ENCODE peak calls at places on chromosomes 13 and 19, in six cellular contexts. T is tibial nerve, S is heart left ventricle, H is PC-3, L is body of pancreas, O is osteoblast. F is an unnamed sample. For H3K4me1, the result is how much of the 10 kb centered on the place peaks cover.

GRCh38 chr13:98390086-98390697 is 186.7 kb downstream of the STK24 start:
- DNase-seq in T (no peak), S (no peak), H (no peak), L (no peak), O (no peak), F (no peak)

GRCh38 chr19:4519521-4520277 is 1.4 kb upstream of the PLIN4 start:
- DNase-seq in T (no peak), S (no peak), H (no peak), L (no peak), O (peak), F (no peak)

GRCh38 chr13:22793598-22794134 is 387.1 kb upstream of the SGCG start:
- DNase-seq in T (no peak), S (no peak), H (no peak), L (no peak), O (no peak), F (no peak)

GRCh38 chr19:19580417-19580816 is 38.1 kb downstream of the PBX4 start:
- DNase-seq in T (no peak), S (no peak), H (no peak), L (no peak), O (no peak), F (no peak)

GRCh38 chr13:47546265-47546962 is 454.7 kb downstream of the SUCLA2 start:
- DNase-seq in T (no peak), S (no peak), H (no peak), L (no peak), O (no peak), F (no peak)

GRCh38 chr13:93328943-93329342 is 102.3 kb downstream of the GPC6 start:
- DNase-seq in T (no peak), S (no peak), H (no peak), L (no peak), O (no peak), F (no peak)

GRCh38 chr13:35618565-35619083 is 142.1 kb upstream of the MAB21L1 start:
- DNase-seq in T (no peak), S (no peak), H (no peak), L (no peak), O (no peak), F (no peak)

GRCh38 chr13:26664286-26664685 is 96.3 kb downstream of the GPR12 start:
- DNase-seq in T (no peak), S (no peak), H (no peak), L (no peak), O (no peak), F (no peak)

GRCh38 chr13:63107163-63107935 is 1691.7 kb upstream of the PCDH20 start:
- DNase-seq in T (no peak), S (no peak), H (peak), L (no peak), O (no peak), F (no peak)

GRCh38 chr19:48896191-48896720 is 2.3 kb downstream of the TULP2 start:
- DNase-seq in T (peak), S (peak), H (no peak), L (peak), O (no peak), F (peak)

GRCh38 chr19:42436006-42436405 is 6.7 kb downstream of the CXCL17 start:
- DNase-seq in T (peak), S (no peak), H (no peak), L (no peak), O (no peak), F (no peak)

GRCh38 chr13:21672811-21673591 is 2.1 kb downstream of the FGF9 start:
- DNase-seq in T (no peak), S (no peak), H (no peak), L (no peak), O (peak), F (no peak)

GRCh38 chr19:14158276-14159023 is 22.1 kb upstream of the ASF1B start:
- DNase-seq in T (no peak), S (no peak), H (no peak), L (no peak), O (peak), F (no peak)

GRCh38 chr13:98937911-98938381 is 39.9 kb downstream of the DOCK9 start:
- DNase-seq in T (no peak), S (no peak), H (no peak), L (no peak), O (no peak), F (no peak)

GRCh38 chr19:38037151-38037611 is 130.2 kb downstream of the SIPA1L3 start:
- DNase-seq in T (no peak), S (no peak), H (no peak), L (no peak), O (no peak), F (no peak)

GRCh38 chr19:29483641-29483920 is 42.2 kb upstream of the VSTM2B start:
- DNase-seq in T (no peak), S (no peak), H (no peak), L (no peak), O (no peak), F (no peak)

GRCh38 chr13:30276178-30276577 is 31.2 kb downstream of the KATNAL1 start:
- DNase-seq in T (no peak), S (no peak), H (no peak), L (no peak), O (no peak), F (no peak)

GRCh38 chr19:38551450-38551813 is 66.3 kb downstream of the MAP4K1 start:
- DNase-seq in T (no peak), S (no peak), H (no peak), L (no peak), O (no peak), F (no peak)

DNA sequence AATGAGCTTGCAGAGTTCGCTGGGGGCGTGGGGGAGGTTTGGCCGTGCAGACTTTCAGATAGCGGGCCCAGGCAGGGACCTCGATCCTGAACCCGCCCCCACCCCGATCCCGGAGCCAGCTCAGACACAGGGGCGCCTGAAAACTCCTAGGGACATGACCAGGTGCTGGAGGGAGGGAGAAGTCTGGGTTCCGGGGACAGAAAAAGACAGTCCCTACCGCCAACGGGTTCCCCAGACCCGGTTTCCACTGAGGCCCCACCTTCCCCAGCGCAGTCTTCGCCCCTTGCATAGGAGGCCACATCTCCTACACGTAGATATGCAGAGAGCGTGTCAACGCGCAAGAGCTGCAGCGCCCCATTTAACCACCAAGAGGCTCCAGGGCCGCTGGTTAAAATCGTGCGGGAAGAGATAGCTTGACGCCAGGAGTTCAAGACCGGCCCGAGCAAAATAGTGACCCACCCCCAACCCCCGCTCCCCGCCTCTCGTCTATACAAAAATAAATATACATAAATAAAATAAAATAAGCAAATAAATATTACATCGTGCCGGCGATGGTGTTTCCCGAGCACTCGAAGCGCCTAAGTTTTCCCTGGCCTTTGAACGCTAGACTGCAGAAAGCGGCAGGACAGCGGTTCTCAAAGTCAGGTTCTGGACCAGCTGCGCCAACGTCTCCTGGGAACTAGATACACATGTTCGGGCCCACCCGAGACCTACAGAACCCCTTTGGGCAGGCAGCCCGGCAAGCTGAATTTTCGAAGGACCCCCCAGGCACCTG is 8.3 kb downstream of the CCDC8 start:
- DNase-seq in T (no peak), S (peak), H (peak), L (peak), O (no peak), F (no peak)
- TF ChIP-seq CTCF in T (no peak), S (no peak), H (no peak), L (peak), O (no peak), F (no peak)

GRCh38 chr13:49811527-49811908 is 19.0 kb upstream of the KPNA3 start:
- DNase-seq in T (no peak), S (no peak), H (no peak), L (no peak), O (no peak), F (no peak)
- H3K4me1 ChIP-seq in T (under half), S (under half), H (under half), L (under half), O (under half), F (under half)

GRCh38 chr19:55249841-55250240 is 9.0 kb downstream of the PPP6R1 start:
- DNase-seq in T (no peak), S (peak), H (no peak), L (no peak), O (peak), F (no peak)

GRCh38 chr19:55248166-55248675 is 10.6 kb downstream of the PPP6R1 start:
- DNase-seq in T (no peak), S (peak), H (no peak), L (no peak), O (peak), F (no peak)

GRCh38 chr19:55246462-55247451 is 12.1 kb downstream of the PPP6R1 start:
- DNase-seq in T (no peak), S (peak), H (no peak), L (no peak), O (peak), F (no peak)

GRCh38 chr19:55248704-55249103 is 10.1 kb downstream of the PPP6R1 start:
- DNase-seq in T (no peak), S (peak), H (no peak), L (no peak), O (peak), F (no peak)

GRCh38 chr19:55247621-55248099 is 11.2 kb downstream of the PPP6R1 start:
- DNase-seq in T (no peak), S (peak), H (peak), L (no peak), O (peak), F (peak)
- TF ChIP-seq CTCF in T (no peak), S (no peak), H (no peak), L (no peak), O (no peak), F (no peak)

GRCh38 chr13:100470841-100471505 is 117.6 kb downstream of the GGACT start:
- DNase-seq in T (no peak), S (no peak), H (no peak), L (no peak), O (no peak), F (no peak)
- H3K4me1 ChIP-seq in T (under half), S (under half), H (under half), L (under half), O (under half), F (under half)

DNA sequence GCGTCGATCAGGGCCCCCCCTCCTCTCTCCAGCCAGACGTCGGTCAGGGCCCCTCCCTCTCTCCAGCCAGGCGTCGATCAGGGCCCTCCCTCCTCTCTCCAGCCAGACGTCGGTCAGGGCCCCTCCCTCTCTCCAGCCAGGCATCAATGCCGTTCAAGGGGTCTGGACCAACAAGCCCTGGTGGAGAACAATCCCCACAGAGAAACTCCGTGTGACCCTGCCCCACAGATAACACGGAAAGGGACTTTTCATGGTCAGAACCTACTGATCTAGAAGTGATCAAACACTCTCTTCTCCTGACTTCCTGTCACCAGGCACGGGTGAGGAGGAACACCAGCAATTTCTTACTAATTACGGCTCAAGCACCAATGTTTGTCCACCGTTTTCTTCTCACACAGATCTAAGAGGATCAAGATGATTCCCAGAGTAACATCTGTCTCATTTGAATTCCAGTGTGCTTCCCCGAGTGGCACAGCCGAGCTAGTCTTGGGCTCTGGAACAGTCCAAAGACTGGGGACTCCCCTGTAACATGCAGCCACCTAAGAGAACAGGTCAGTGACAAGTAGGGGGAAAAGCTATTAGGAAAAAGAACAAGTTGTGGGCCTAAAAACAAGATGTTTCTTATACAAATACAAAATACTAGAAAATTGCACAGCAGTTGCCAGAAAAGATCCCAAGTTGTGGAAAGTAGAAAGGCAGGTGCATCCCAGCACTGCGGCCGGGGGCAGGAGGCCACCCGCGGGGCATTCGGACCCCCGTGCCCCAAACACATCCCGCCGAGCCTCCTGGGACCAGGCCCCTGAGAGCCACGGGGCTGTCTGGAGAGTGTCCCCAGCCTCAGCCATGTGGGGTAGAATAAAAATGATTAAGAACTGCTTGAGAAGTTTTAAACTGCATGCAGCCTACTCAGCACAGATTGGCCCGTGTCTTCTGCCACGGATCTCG is 11.7 kb downstream of the RASA3 start:
- DNase-seq in T (no peak), S (no peak), H (no peak), L (no peak), O (no peak), F (no peak)
- TF ChIP-seq CTCF in T (no peak), S (no peak), H (no peak), L (no peak), O (no peak), F (no peak)

GRCh38 chr19:30678168-30678567 is 306.0 kb downstream of the ZNF536 start:
- DNase-seq in T (no peak), S (no peak), H (no peak), L (no peak), O (no peak), F (no peak)
- H3K4me1 ChIP-seq in T (under half), S (under half), H (under half), L (under half), O (under half), F (under half)

GRCh38 chr19:46489445-46490272 is 6.0 kb downstream of the PNMA8B start:
- DNase-seq in T (peak), S (peak), H (no peak), L (no peak), O (peak), F (peak)
- TF ChIP-seq CTCF in T (peak), S (peak), H (no peak), L (peak), O (peak), F (peak)

F was measured in upper lobe of right lung.